ENCODE peak calls at places on chromosomes 4 and X, in nine cellular contexts. U is A549, P is M059J, D is hippocampal formation, X is nephron progenitor cell, E is osteocyte, Y is endodermal cell, R is endothelial cell, A is cardiac fibroblast. C is an unnamed sample.
A peak's percentile ranks its signal among the peaks of the same experiment; 100 is the strongest.

GRCh38 chr4:94274912-94275311 is 67.2 kb downstream of the SMARCAD1 start:
- DNase-seq in P (peak; percentile 38), D (no peak), X (no peak), E (no peak), U (no peak), R (no peak), Y (no peak), A (no peak), C (no peak)

GRCh38 chr4:7161721-7162214 is 30.6 kb upstream of the SORCS2 start:
- DNase-seq in A (peak; percentile 68), P (no peak), D (no peak), E (no peak), U (no peak), R (no peak), Y (peak; percentile 29), X (no peak), C (no peak)

GRCh38 chrX:108537005-108537404 is 97.4 kb downstream of the COL4A5 start:
- DNase-seq in X (peak; percentile 24), R (peak; percentile 24), D (no peak), E (no peak), P (peak; percentile 34), U (peak; percentile 9), Y (peak; percentile 69), A (peak; percentile 62), C (peak; percentile 26)

GRCh38 chr4:183544109-183544508 is 39.3 kb downstream of the ING2 start:
- DNase-seq in D (no peak), A (no peak), R (no peak), X (no peak), P (peak; percentile 12), E (no peak), U (no peak), Y (no peak), C (no peak)

GRCh38 chr4:84578540-84579409 is 4.2 kb upstream of the CDS1 start:
- DNase-seq in D (peak; percentile 34), R (peak; percentile 26), A (peak; percentile 79), E (no peak), Y (peak; percentile 70), U (peak; percentile 13), X (peak; percentile 13), P (peak; percentile 58), C (no peak)

GRCh38 chrX:118802857-118803256 is 20.8 kb upstream of the ZCCHC12 start:
- DNase-seq in U (no peak), P (peak; percentile 42), A (peak; percentile 84), Y (no peak), R (no peak), E (no peak), D (no peak), X (no peak), C (no peak)

GRCh38 chrX:48531359-48531954 is 8.1 kb upstream of the TBC1D25 start:
- DNase-seq in E (no peak), A (peak; percentile 80), D (no peak), Y (no peak), P (peak; percentile 88), U (peak; percentile 28), R (no peak), X (no peak), C (no peak)

GRCh38 chrX:38893441-38893840 is 92.2 kb downstream of the MID1IP1 start:
- DNase-seq in Y (no peak), U (no peak), X (no peak), D (no peak), E (no peak), R (no peak), P (no peak), A (no peak), C (no peak)

GRCh38 chr4:110165382-110166285 is 32.8 kb downstream of the ELOVL6 start:
- DNase-seq in D (no peak), E (no peak), X (peak; percentile 22), A (peak; percentile 35), Y (no peak), R (no peak), P (peak; percentile 79), U (no peak), C (no peak)

GRCh38 chrX:6446588-6446987 is 88.3 kb downstream of the VCX3A start:
- DNase-seq in D (no peak), P (no peak), R (no peak), Y (no peak), E (no peak), A (no peak), X (no peak), U (no peak), C (no peak)

GRCh38 chrX:113001836-113002235 is 161.2 kb upstream of the AMOT start:
- DNase-seq in R (no peak), X (no peak), D (no peak), E (no peak), P (peak; percentile 17), U (no peak), Y (peak; percentile 47), A (no peak), C (no peak)

GRCh38 chr4:15149234-15149841 is 147.1 kb downstream of the CPEB2 start:
- DNase-seq in U (no peak), P (no peak), X (no peak), Y (no peak), A (no peak), D (peak; percentile 24), E (no peak), R (no peak), C (peak; percentile 28)

GRCh38 chrX:122196338-122196737 is 987.7 kb upstream of the GRIA3 start:
- DNase-seq in P (no peak), Y (peak; percentile 57), X (no peak), E (no peak), U (no peak), R (no peak), A (no peak), D (no peak), C (no peak)

GRCh38 chr4:891747-892146 is 40.4 kb downstream of the GAK start:
- DNase-seq in A (peak; percentile 5), U (peak; percentile 8), D (no peak), R (peak; percentile 17), X (peak; percentile 32), Y (peak; percentile 86), E (no peak), P (no peak), C (no peak)

GRCh38 chrX:45803383-45803921 is 602.8 kb upstream of the DIPK2B start:
- DNase-seq in D (no peak), U (no peak), R (no peak), Y (no peak), P (peak; percentile 96), E (no peak), X (no peak), A (peak; percentile 72), C (no peak)

GRCh38 chr4:87551361-87551760 is 22.2 kb upstream of the SPARCL1 start:
- DNase-seq in P (no peak), U (no peak), X (no peak), R (no peak), D (no peak), Y (peak; percentile 65), A (no peak), E (no peak), C (no peak)

GRCh38 chrX:48695925-48696300 is 621 bp upstream of the SUV39H1 start:
- DNase-seq in A (no peak), R (no peak), D (no peak), P (peak; percentile 27), E (no peak), U (peak; percentile 25), Y (no peak), X (peak; percentile 28), C (no peak)

GRCh38 chr4:93396274-93396673 is 432.3 kb upstream of the ATOH1 start:
- DNase-seq in A (peak; percentile 31), D (no peak), P (peak; percentile 48), R (no peak), E (no peak), X (no peak), U (no peak), Y (no peak), C (no peak)

GRCh38 chr4:26583865-26584652 is at the start of gene TBC1D19:
- DNase-seq in X (peak; percentile 84), A (peak; percentile 90), R (peak; percentile 79), P (peak; percentile 88), E (peak; percentile 93), U (peak; percentile 72), D (peak; percentile 85), Y (peak; percentile 96), C (peak; percentile 85)

GRCh38 chr4:77248805-77249204 is 91.8 kb downstream of the CCNG2 start:
- DNase-seq in A (no peak), Y (no peak), P (no peak), E (no peak), U (no peak), R (no peak), D (no peak), X (no peak), C (no peak)

GRCh38 chr4:94032754-94033153 is 174.9 kb upstream of the SMARCAD1 start:
- DNase-seq in D (no peak), X (no peak), A (no peak), R (no peak), Y (peak; percentile 72), U (no peak), P (peak; percentile 3), E (no peak), C (no peak)

GRCh38 chr4:1356181-1356998 is 9.4 kb downstream of the UVSSA start:
- DNase-seq in X (peak; percentile 81), R (peak; percentile 69), Y (peak; percentile 89), U (peak; percentile 61), D (peak; percentile 19), P (peak; percentile 24), A (peak; percentile 65), E (no peak), C (peak; percentile 85)

GRCh38 chrX:10952619-10953018 is 158.5 kb upstream of the HCCS start:
- DNase-seq in P (no peak), Y (peak; percentile 50), U (no peak), X (no peak), E (no peak), D (no peak), A (no peak), R (no peak), C (no peak)

GRCh38 chr4:122921971-122922876 is at the start of gene NUDT6:
- DNase-seq in A (peak; percentile 71), U (peak; percentile 66), X (peak; percentile 71), Y (peak; percentile 87), D (peak; percentile 66), E (peak; percentile 84), R (peak; percentile 55), P (peak; percentile 70), C (peak; percentile 54)

GRCh38 chr4:155629183-155629825 is 37.3 kb upstream of the GUCY1A1 start:
- DNase-seq in A (peak; percentile 42), Y (no peak), X (no peak), P (peak; percentile 91), E (no peak), U (no peak), R (no peak), D (no peak), C (no peak)

GRCh38 chr4:55834086-55834795 is 14.7 kb downstream of the EXOC1L start:
- DNase-seq in R (no peak), P (no peak), Y (no peak), U (no peak), X (no peak), D (no peak), E (no peak), A (no peak), C (no peak)

GRCh38 chr4:78056265-78057129 is 626 bp upstream of the FRAS1 start:
- DNase-seq in D (peak; percentile 25), Y (peak; percentile 94), E (no peak), A (peak; percentile 84), U (peak; percentile 61), X (peak; percentile 71), R (peak; percentile 58), P (peak; percentile 77), C (peak; percentile 65)

C was measured in GM13977.